ENCODE peak calls at places on chromosome 16, in nine cellular contexts. One of them, this sample, is unnamed.
A peak's percentile ranks its signal among the peaks of the same experiment; 100 is the strongest.

GRCh38 chr16:31134091-31134571 is 1.4 kb downstream of the PRSS8 start:
- DNase-seq in heart right ventricle: no peak
- DNase-seq in foreskin fibroblast: no peak
- DNase-seq in DND-41: no peak
- DNase-seq in thoracic aorta: no peak
- DNase-seq in psoas muscle: no peak
- DNase-seq in prostate gland: no peak
- DNase-seq in PC-3: no peak
- DNase-seq in endodermal cell: no peak
- DNase-seq in this sample: no peak

GRCh38 chr16:23302045-23302956 is at the start of gene SCNN1B:
- DNase-seq in PC-3: peak; percentile 43
- DNase-seq in foreskin fibroblast: no peak
- DNase-seq in DND-41: no peak
- DNase-seq in endodermal cell: peak; percentile 78
- DNase-seq in psoas muscle: no peak
- DNase-seq in prostate gland: peak; percentile 46
- DNase-seq in heart right ventricle: peak; percentile 21
- DNase-seq in thoracic aorta: no peak
- DNase-seq in this sample: no peak

GRCh38 chr16:79372504-79373184 is 227.9 kb downstream of the MAF start:
- DNase-seq in thoracic aorta: no peak
- DNase-seq in prostate gland: no peak
- DNase-seq in psoas muscle: peak; percentile 23
- DNase-seq in DND-41: no peak
- DNase-seq in foreskin fibroblast: no peak
- DNase-seq in heart right ventricle: no peak
- DNase-seq in endodermal cell: no peak
- DNase-seq in PC-3: no peak
- DNase-seq in this sample: no peak

GRCh38 chr16:8569650-8570338 is 20.5 kb downstream of the TMEM114 start:
- DNase-seq in PC-3: no peak
- DNase-seq in prostate gland: no peak
- DNase-seq in psoas muscle: no peak
- DNase-seq in DND-41: no peak
- DNase-seq in heart right ventricle: no peak
- DNase-seq in thoracic aorta: no peak
- DNase-seq in endodermal cell: peak; percentile 72
- DNase-seq in foreskin fibroblast: no peak
- DNase-seq in this sample: no peak

GRCh38 chr16:6949240-6949639 is 383.4 kb upstream of the RBFOX1 start:
- DNase-seq in PC-3: no peak
- DNase-seq in DND-41: no peak
- DNase-seq in foreskin fibroblast: no peak
- DNase-seq in psoas muscle: no peak
- DNase-seq in heart right ventricle: no peak
- DNase-seq in endodermal cell: no peak
- DNase-seq in thoracic aorta: no peak
- DNase-seq in prostate gland: no peak
- DNase-seq in this sample: no peak

GRCh38 chr16:81723098-81723723 is 55.9 kb upstream of the PLCG2 start:
- DNase-seq in thoracic aorta: no peak
- DNase-seq in DND-41: peak; percentile 49
- DNase-seq in PC-3: peak; percentile 89
- DNase-seq in prostate gland: peak; percentile 82
- DNase-seq in endodermal cell: no peak
- DNase-seq in psoas muscle: no peak
- DNase-seq in foreskin fibroblast: peak; percentile 64
- DNase-seq in heart right ventricle: no peak
- DNase-seq in this sample: peak; percentile 82

GRCh38 chr16:65782537-65783290 is 583.8 kb upstream of the CDH5 start:
- DNase-seq in foreskin fibroblast: peak; percentile 24
- DNase-seq in PC-3: peak; percentile 48
- DNase-seq in psoas muscle: no peak
- DNase-seq in endodermal cell: no peak
- DNase-seq in DND-41: no peak
- DNase-seq in heart right ventricle: no peak
- DNase-seq in thoracic aorta: no peak
- DNase-seq in prostate gland: peak; percentile 11
- DNase-seq in this sample: no peak

GRCh38 chr16:10929853-10930754 is 12.2 kb downstream of the DEXI start:
- DNase-seq in foreskin fibroblast: no peak
- DNase-seq in thoracic aorta: no peak
- DNase-seq in PC-3: no peak
- DNase-seq in prostate gland: no peak
- DNase-seq in DND-41: no peak
- DNase-seq in psoas muscle: peak; percentile 29
- DNase-seq in heart right ventricle: no peak
- DNase-seq in endodermal cell: no peak
- DNase-seq in this sample: no peak

GRCh38 chr16:67116388-67117311 is 6.9 kb downstream of the PHAF1 start:
- DNase-seq in psoas muscle: no peak
- DNase-seq in foreskin fibroblast: peak; percentile 16
- DNase-seq in PC-3: no peak
- DNase-seq in endodermal cell: no peak
- DNase-seq in heart right ventricle: no peak
- DNase-seq in thoracic aorta: no peak
- DNase-seq in prostate gland: no peak
- DNase-seq in DND-41: no peak
- DNase-seq in this sample: no peak

GRCh38 chr16:11329891-11330290 is 15.4 kb upstream of the RMI2 start:
- DNase-seq in thoracic aorta: no peak
- DNase-seq in prostate gland: no peak
- DNase-seq in psoas muscle: no peak
- DNase-seq in heart right ventricle: no peak
- DNase-seq in foreskin fibroblast: no peak
- DNase-seq in PC-3: no peak
- DNase-seq in DND-41: no peak
- DNase-seq in endodermal cell: no peak
- DNase-seq in this sample: no peak

GRCh38 chr16:64983983-64984382 is 137.9 kb downstream of the CDH11 start:
- DNase-seq in foreskin fibroblast: peak; percentile 68
- DNase-seq in prostate gland: no peak
- DNase-seq in DND-41: peak; percentile 5
- DNase-seq in PC-3: peak; percentile 44
- DNase-seq in endodermal cell: peak; percentile 90
- DNase-seq in thoracic aorta: no peak
- DNase-seq in psoas muscle: no peak
- DNase-seq in heart right ventricle: peak; percentile 19
- DNase-seq in this sample: peak; percentile 7

GRCh38 chr16:64627781-64628180 is 494.1 kb downstream of the CDH11 start:
- DNase-seq in DND-41: no peak
- DNase-seq in foreskin fibroblast: no peak
- DNase-seq in thoracic aorta: no peak
- DNase-seq in prostate gland: no peak
- DNase-seq in PC-3: no peak
- DNase-seq in psoas muscle: no peak
- DNase-seq in heart right ventricle: peak; percentile 65
- DNase-seq in endodermal cell: no peak
- DNase-seq in this sample: no peak

GRCh38 chr16:22220076-22220453 is 14.0 kb downstream of the EEF2K start:
- DNase-seq in PC-3: no peak
- DNase-seq in endodermal cell: no peak
- DNase-seq in psoas muscle: peak; percentile 74
- DNase-seq in thoracic aorta: no peak
- DNase-seq in prostate gland: no peak
- DNase-seq in DND-41: no peak
- DNase-seq in heart right ventricle: peak; percentile 66
- DNase-seq in foreskin fibroblast: no peak
- DNase-seq in this sample: no peak

GRCh38 chr16:984106-984505 is 2.5 kb downstream of the SOX8 start:
- DNase-seq in prostate gland: no peak
- DNase-seq in psoas muscle: no peak
- DNase-seq in foreskin fibroblast: no peak
- DNase-seq in thoracic aorta: no peak
- DNase-seq in PC-3: no peak
- DNase-seq in endodermal cell: no peak
- DNase-seq in heart right ventricle: no peak
- DNase-seq in DND-41: no peak
- DNase-seq in this sample: no peak

GRCh38 chr16:980595-980854 is 1.0 kb upstream of the SOX8 start:
- DNase-seq in DND-41: no peak
- DNase-seq in prostate gland: no peak
- DNase-seq in psoas muscle: no peak
- DNase-seq in foreskin fibroblast: no peak
- DNase-seq in endodermal cell: no peak
- DNase-seq in heart right ventricle: no peak
- DNase-seq in PC-3: no peak
- DNase-seq in thoracic aorta: no peak
- DNase-seq in this sample: no peak

GRCh38 chr16:983044-984030 is 1.8 kb downstream of the SOX8 start:
- DNase-seq in foreskin fibroblast: no peak
- DNase-seq in thoracic aorta: no peak
- DNase-seq in heart right ventricle: no peak
- DNase-seq in DND-41: no peak
- DNase-seq in endodermal cell: no peak
- DNase-seq in psoas muscle: no peak
- DNase-seq in prostate gland: no peak
- DNase-seq in PC-3: no peak
- DNase-seq in this sample: no peak

GRCh38 chr16:981695-982151 is at the start of gene SOX8:
- DNase-seq in thoracic aorta: no peak
- DNase-seq in foreskin fibroblast: no peak
- DNase-seq in heart right ventricle: no peak
- DNase-seq in endodermal cell: no peak
- DNase-seq in prostate gland: no peak
- DNase-seq in PC-3: no peak
- DNase-seq in psoas muscle: no peak
- DNase-seq in DND-41: no peak
- DNase-seq in this sample: no peak

DNA sequence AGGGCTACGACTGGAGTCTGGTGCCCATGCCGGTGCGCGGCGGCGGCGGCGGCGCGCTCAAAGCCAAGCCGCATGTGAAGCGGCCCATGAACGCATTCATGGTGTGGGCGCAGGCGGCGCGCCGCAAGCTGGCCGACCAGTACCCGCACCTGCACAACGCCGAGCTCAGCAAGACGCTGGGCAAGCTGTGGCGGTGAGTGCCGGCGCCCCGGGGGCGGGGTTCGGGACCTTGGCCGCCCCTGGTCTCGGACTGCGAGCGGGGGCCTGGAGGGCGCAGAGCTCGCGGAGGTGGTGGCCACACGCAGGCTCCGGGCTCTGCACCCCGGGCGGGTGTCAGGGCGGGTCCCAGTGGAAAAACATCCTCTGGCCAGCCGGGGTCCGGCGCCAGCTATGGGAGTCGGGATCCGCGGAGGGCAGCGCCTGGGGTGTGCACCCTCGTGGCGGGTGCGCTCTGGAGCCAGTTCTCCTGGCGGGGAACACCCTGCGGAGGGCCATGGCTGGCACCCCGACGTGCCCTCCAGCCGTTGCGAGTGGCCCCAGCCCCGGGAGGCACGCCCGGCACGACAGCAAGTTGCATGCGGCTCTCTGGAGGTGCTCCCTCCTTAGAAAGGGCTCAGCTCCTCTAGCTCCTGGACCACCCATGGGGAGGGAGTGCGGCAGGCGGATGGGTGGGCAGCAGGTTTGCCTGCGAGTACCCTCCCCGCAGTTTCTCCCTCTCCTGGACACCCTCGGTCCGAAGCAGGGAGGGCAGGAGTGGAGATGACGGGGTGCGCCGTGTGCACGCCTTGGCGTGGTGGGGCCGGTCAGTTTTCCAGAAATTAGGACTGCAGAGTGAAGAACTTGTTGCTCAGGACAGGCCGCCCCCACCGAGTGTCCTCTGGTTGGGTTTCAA is 828 bp downstream of the SOX8 start:
- DNase-seq in PC-3: no peak
- DNase-seq in thoracic aorta: no peak
- DNase-seq in DND-41: no peak
- DNase-seq in endodermal cell: peak; percentile 75
- DNase-seq in prostate gland: no peak
- DNase-seq in heart right ventricle: peak; percentile 10
- DNase-seq in psoas muscle: no peak
- DNase-seq in foreskin fibroblast: no peak
- DNase-seq in this sample: no peak
- H3K4me3 ChIP-seq in PC-3: no peak overlapping the region
- H3K4me3 ChIP-seq in thoracic aorta: peak overlapping the region; percentile 73
- H3K4me3 ChIP-seq in DND-41: no peak overlapping the region
- H3K4me3 ChIP-seq in endodermal cell: no peak overlapping the region
- H3K4me3 ChIP-seq in prostate gland: peak overlapping the region; percentile 39
- H3K4me3 ChIP-seq in heart right ventricle: peak overlapping the region; percentile 55
- H3K4me3 ChIP-seq in psoas muscle: peak overlapping the region; percentile 61
- H3K4me3 ChIP-seq in foreskin fibroblast: no peak overlapping the region
- H3K4me3 ChIP-seq in this sample: no peak overlapping the region

DNA sequence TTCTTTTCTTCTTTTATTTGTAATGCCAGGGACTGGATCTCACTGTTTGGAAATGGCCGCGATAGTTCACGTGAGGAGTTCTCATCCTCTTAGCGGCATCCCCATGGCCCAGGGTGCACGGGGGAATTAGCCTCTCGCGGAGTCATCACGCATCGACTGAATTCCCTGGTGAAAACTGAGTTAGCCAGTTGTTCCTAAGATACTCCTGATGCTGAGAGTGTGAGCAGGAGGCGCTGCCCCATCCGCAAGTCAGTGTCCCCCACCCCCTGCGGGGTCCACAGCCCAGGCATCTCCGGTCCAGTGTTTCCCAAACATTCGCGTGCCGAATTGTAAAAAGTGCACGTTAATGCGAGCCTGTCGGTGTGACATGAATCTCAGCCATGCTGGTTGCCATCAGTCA is 277.2 kb downstream of the CPPED1 start:
- DNase-seq in heart right ventricle: no peak
- DNase-seq in foreskin fibroblast: no peak
- DNase-seq in endodermal cell: no peak
- DNase-seq in prostate gland: no peak
- DNase-seq in psoas muscle: no peak
- DNase-seq in DND-41: no peak
- DNase-seq in PC-3: no peak
- DNase-seq in thoracic aorta: no peak
- DNase-seq in this sample: no peak
- H3K4me3 ChIP-seq in heart right ventricle: no peak overlapping the region
- H3K4me3 ChIP-seq in foreskin fibroblast: no peak overlapping the region
- H3K4me3 ChIP-seq in endodermal cell: no peak overlapping the region
- H3K4me3 ChIP-seq in prostate gland: no peak overlapping the region
- H3K4me3 ChIP-seq in psoas muscle: no peak overlapping the region
- H3K4me3 ChIP-seq in DND-41: no peak overlapping the region
- H3K4me3 ChIP-seq in PC-3: no peak overlapping the region
- H3K4me3 ChIP-seq in thoracic aorta: no peak overlapping the region
- H3K4me3 ChIP-seq in this sample: no peak overlapping the region

DNA sequence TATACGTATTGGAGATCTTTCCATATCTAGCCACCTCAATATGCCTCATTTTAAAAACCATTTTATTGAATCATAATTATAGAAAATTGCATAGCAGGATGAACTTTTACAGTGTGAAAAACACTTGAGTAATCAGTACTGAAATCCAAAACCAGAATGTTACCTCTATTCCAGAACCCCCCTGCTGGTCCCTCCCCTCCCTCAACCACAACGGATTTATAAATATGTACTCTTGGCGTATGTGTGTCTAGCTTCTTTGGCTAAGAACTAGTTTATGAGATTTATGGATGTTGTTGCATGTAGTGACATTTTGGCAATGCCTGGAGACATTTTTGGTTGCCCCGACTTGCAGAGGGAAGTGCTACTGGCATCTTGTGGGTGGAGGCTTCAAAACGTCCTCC is 23.4 kb downstream of the ITPRIPL2 start:
- DNase-seq in prostate gland: peak; percentile 75
- DNase-seq in psoas muscle: no peak
- DNase-seq in DND-41: no peak
- DNase-seq in PC-3: peak; percentile 82
- DNase-seq in foreskin fibroblast: no peak
- DNase-seq in heart right ventricle: no peak
- DNase-seq in endodermal cell: no peak
- DNase-seq in thoracic aorta: no peak
- DNase-seq in this sample: no peak
- H3K4me3 ChIP-seq in prostate gland: no peak overlapping the region
- H3K4me3 ChIP-seq in psoas muscle: no peak overlapping the region
- H3K4me3 ChIP-seq in DND-41: no peak overlapping the region
- H3K4me3 ChIP-seq in PC-3: peak overlapping the region; percentile 56
- H3K4me3 ChIP-seq in foreskin fibroblast: no peak overlapping the region
- H3K4me3 ChIP-seq in heart right ventricle: no peak overlapping the region
- H3K4me3 ChIP-seq in endodermal cell: no peak overlapping the region
- H3K4me3 ChIP-seq in thoracic aorta: no peak overlapping the region
- H3K4me3 ChIP-seq in this sample: no peak overlapping the region

GRCh38 chr16:57797526-57798266 is 4.6 kb downstream of the KIFC3 start:
- DNase-seq in foreskin fibroblast: no peak
- DNase-seq in PC-3: peak; percentile 73
- DNase-seq in prostate gland: peak; percentile 72
- DNase-seq in psoas muscle: peak; percentile 49
- DNase-seq in thoracic aorta: no peak
- DNase-seq in DND-41: no peak
- DNase-seq in endodermal cell: peak; percentile 90
- DNase-seq in heart right ventricle: peak; percentile 40
- DNase-seq in this sample: no peak
- H3K4me3 ChIP-seq in foreskin fibroblast: no peak overlapping the region
- H3K4me3 ChIP-seq in PC-3: peak overlapping the region; percentile 59
- H3K4me3 ChIP-seq in prostate gland: peak overlapping the region; percentile 22
- H3K4me3 ChIP-seq in psoas muscle: peak overlapping the region; percentile 54
- H3K4me3 ChIP-seq in thoracic aorta: no peak overlapping the region
- H3K4me3 ChIP-seq in DND-41: no peak overlapping the region
- H3K4me3 ChIP-seq in endodermal cell: no peak overlapping the region
- H3K4me3 ChIP-seq in heart right ventricle: no peak overlapping the region
- H3K4me3 ChIP-seq in this sample: no peak overlapping the region